ENCODE peak calls at places on chromosomes 6 and 20, in six cellular contexts. One of them, this sample, is unnamed.

GRCh38 chr6:113848280-113848679 is 8.9 kb upstream of the MARCKS start:
- DNase-seq in K562: no peak
- DNase-seq in GM12878: no peak
- DNase-seq in HCT116: no peak
- DNase-seq in SK-N-SH: no peak
- DNase-seq in HepG2: no peak
- DNase-seq in this sample: no peak

GRCh38 chr20:37651932-37652331 is 41.9 kb upstream of the CTNNBL1 start:
- DNase-seq in GM12878: no peak
- DNase-seq in SK-N-SH: peak
- DNase-seq in HCT116: peak
- DNase-seq in HepG2: peak
- DNase-seq in K562: peak
- DNase-seq in this sample: no peak

GRCh38 chr20:4896119-4896700 is 105.1 kb downstream of the SLC23A2 start:
- DNase-seq in GM12878: no peak
- DNase-seq in HCT116: no peak
- DNase-seq in K562: no peak
- DNase-seq in SK-N-SH: no peak
- DNase-seq in HepG2: no peak
- DNase-seq in this sample: no peak

GRCh38 chr20:3815703-3816315 is 4.5 kb upstream of the AP5S1 start:
- DNase-seq in HepG2: no peak
- DNase-seq in GM12878: no peak
- DNase-seq in K562: no peak
- DNase-seq in HCT116: no peak
- DNase-seq in SK-N-SH: no peak
- DNase-seq in this sample: no peak

GRCh38 chr6:149224399-149224798 is 93.1 kb upstream of the TAB2 start:
- DNase-seq in HepG2: no peak
- DNase-seq in HCT116: no peak
- DNase-seq in K562: no peak
- DNase-seq in SK-N-SH: no peak
- DNase-seq in GM12878: no peak
- DNase-seq in this sample: no peak

GRCh38 chr6:100167585-100167984 is 173.6 kb upstream of the MCHR2 start:
- DNase-seq in HCT116: no peak
- DNase-seq in K562: no peak
- DNase-seq in HepG2: no peak
- DNase-seq in GM12878: no peak
- DNase-seq in SK-N-SH: no peak
- DNase-seq in this sample: no peak

GRCh38 chr6:158962371-158962770 is 37.6 kb downstream of the RSPH3 start:
- DNase-seq in K562: no peak
- DNase-seq in HCT116: no peak
- DNase-seq in SK-N-SH: no peak
- DNase-seq in HepG2: no peak
- DNase-seq in GM12878: no peak
- DNase-seq in this sample: no peak

GRCh38 chr20:37295001-37295400 is 5.5 kb downstream of the MANBAL start:
- DNase-seq in HepG2: no peak
- DNase-seq in HCT116: peak
- DNase-seq in GM12878: no peak
- DNase-seq in K562: no peak
- DNase-seq in SK-N-SH: no peak
- DNase-seq in this sample: peak

DNA sequence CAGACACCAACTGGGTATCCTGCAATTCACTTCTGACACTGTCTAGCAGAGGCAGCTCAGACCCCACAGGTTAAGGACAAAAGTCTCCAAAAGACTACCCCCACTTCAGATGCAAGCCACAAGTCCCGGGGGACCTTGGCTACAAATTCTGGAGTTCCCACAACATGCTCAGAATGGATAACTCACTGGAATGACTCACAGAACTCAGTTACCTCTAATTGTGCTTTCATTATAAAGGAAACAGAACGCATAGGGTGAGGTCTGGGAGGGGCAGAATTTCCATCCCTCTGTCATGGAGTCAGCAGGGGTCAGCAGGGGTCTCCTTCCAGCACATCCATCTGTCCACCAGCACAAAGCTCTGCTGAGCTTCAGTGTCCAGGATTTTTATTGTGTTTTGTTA is 184.2 kb downstream of the CDH4 start:
- DNase-seq in GM12878: no peak
- DNase-seq in HCT116: no peak
- DNase-seq in HepG2: no peak
- DNase-seq in K562: no peak
- DNase-seq in SK-N-SH: no peak
- DNase-seq in this sample: no peak
- TF ChIP-seq SIN3A in GM12878: no peak
- TF ChIP-seq SIN3A in HCT116: no peak
- TF ChIP-seq SIN3A in HepG2: no peak
- TF ChIP-seq SIN3A in K562: no peak
- TF ChIP-seq SIN3A in SK-N-SH: no peak
- TF ChIP-seq SIN3A in this sample: no peak

GRCh38 chr20:62701161-62702007 is 7.3 kb upstream of the NTSR1 start:
- DNase-seq in GM12878: no peak
- DNase-seq in SK-N-SH: no peak
- DNase-seq in HepG2: no peak
- DNase-seq in K562: no peak
- DNase-seq in HCT116: no peak
- DNase-seq in this sample: no peak

GRCh38 chr20:62702008-62702290 is 6.7 kb upstream of the NTSR1 start:
- DNase-seq in K562: no peak
- DNase-seq in SK-N-SH: no peak
- DNase-seq in GM12878: no peak
- DNase-seq in HepG2: no peak
- DNase-seq in HCT116: no peak
- DNase-seq in this sample: no peak

GRCh38 chr20:62703853-62704228 is 4.8 kb upstream of the NTSR1 start:
- DNase-seq in K562: no peak
- DNase-seq in HepG2: no peak
- DNase-seq in SK-N-SH: no peak
- DNase-seq in HCT116: no peak
- DNase-seq in GM12878: no peak
- DNase-seq in this sample: peak

GRCh38 chr20:62704341-62704948 is 4.2 kb upstream of the NTSR1 start:
- DNase-seq in K562: no peak
- DNase-seq in HepG2: peak
- DNase-seq in HCT116: peak
- DNase-seq in GM12878: no peak
- DNase-seq in SK-N-SH: peak
- DNase-seq in this sample: peak

GRCh38 chr20:62702886-62703852 is 5.5 kb upstream of the NTSR1 start:
- DNase-seq in GM12878: no peak
- DNase-seq in HepG2: peak
- DNase-seq in HCT116: peak
- DNase-seq in SK-N-SH: no peak
- DNase-seq in K562: peak
- DNase-seq in this sample: peak
- TF ChIP-seq REST in GM12878: no peak
- TF ChIP-seq REST in HepG2: no peak
- TF ChIP-seq REST in HCT116: no peak
- TF ChIP-seq REST in SK-N-SH: no peak
- TF ChIP-seq REST in K562: no peak
- TF ChIP-seq REST in this sample: no peak

GRCh38 chr6:15316754-15317153 is 70.9 kb downstream of the JARID2 start:
- DNase-seq in SK-N-SH: no peak
- DNase-seq in GM12878: no peak
- DNase-seq in HCT116: no peak
- DNase-seq in K562: no peak
- DNase-seq in HepG2: peak
- DNase-seq in this sample: no peak

GRCh38 chr6:15320683-15321082 is 74.8 kb downstream of the JARID2 start:
- DNase-seq in SK-N-SH: no peak
- DNase-seq in HepG2: no peak
- DNase-seq in GM12878: no peak
- DNase-seq in HCT116: no peak
- DNase-seq in K562: no peak
- DNase-seq in this sample: no peak

GRCh38 chr6:15319677-15320076 is 73.8 kb downstream of the JARID2 start:
- DNase-seq in SK-N-SH: no peak
- DNase-seq in HepG2: no peak
- DNase-seq in GM12878: no peak
- DNase-seq in K562: no peak
- DNase-seq in HCT116: no peak
- DNase-seq in this sample: no peak

GRCh38 chr6:15317934-15318902 is 72.3 kb downstream of the JARID2 start:
- DNase-seq in HCT116: no peak
- DNase-seq in K562: no peak
- DNase-seq in HepG2: peak
- DNase-seq in GM12878: no peak
- DNase-seq in SK-N-SH: no peak
- DNase-seq in this sample: no peak

GRCh38 chr6:15317251-15317650 is 71.4 kb downstream of the JARID2 start:
- DNase-seq in GM12878: no peak
- DNase-seq in HepG2: no peak
- DNase-seq in HCT116: no peak
- DNase-seq in SK-N-SH: no peak
- DNase-seq in K562: no peak
- DNase-seq in this sample: no peak
- TF ChIP-seq SIN3A in GM12878: no peak
- TF ChIP-seq SIN3A in HepG2: no peak
- TF ChIP-seq SIN3A in HCT116: no peak
- TF ChIP-seq SIN3A in SK-N-SH: no peak
- TF ChIP-seq SIN3A in K562: no peak
- TF ChIP-seq SIN3A in this sample: no peak

GRCh38 chr6:27495386-27496135 is 22.7 kb upstream of the ZNF184 start:
- DNase-seq in HCT116: peak
- DNase-seq in GM12878: peak
- DNase-seq in HepG2: peak
- DNase-seq in K562: peak
- DNase-seq in SK-N-SH: peak
- DNase-seq in this sample: peak
- TF ChIP-seq REST in HCT116: no peak
- TF ChIP-seq REST in GM12878: no peak
- TF ChIP-seq REST in HepG2: no peak
- TF ChIP-seq REST in K562: no peak
- TF ChIP-seq REST in SK-N-SH: no peak
- TF ChIP-seq REST in this sample: no peak

GRCh38 chr6:28158318-28158717 is 16.6 kb downstream of the ZKSCAN8 start:
- DNase-seq in K562: no peak
- DNase-seq in SK-N-SH: no peak
- DNase-seq in HepG2: no peak
- DNase-seq in GM12878: no peak
- DNase-seq in HCT116: no peak
- DNase-seq in this sample: no peak

GRCh38 chr6:28161410-28162079 is 19.9 kb downstream of the ZKSCAN8 start:
- DNase-seq in GM12878: peak
- DNase-seq in HCT116: no peak
- DNase-seq in K562: peak
- DNase-seq in SK-N-SH: peak
- DNase-seq in HepG2: peak
- DNase-seq in this sample: no peak

GRCh38 chr6:28154357-28154756 is 12.7 kb downstream of the ZKSCAN8 start:
- DNase-seq in K562: no peak
- DNase-seq in HCT116: no peak
- DNase-seq in HepG2: no peak
- DNase-seq in SK-N-SH: no peak
- DNase-seq in GM12878: no peak
- DNase-seq in this sample: no peak

GRCh38 chr6:28160233-28160632 is 18.6 kb downstream of the ZKSCAN8 start:
- DNase-seq in K562: no peak
- DNase-seq in HepG2: no peak
- DNase-seq in GM12878: no peak
- DNase-seq in HCT116: no peak
- DNase-seq in SK-N-SH: no peak
- DNase-seq in this sample: no peak

GRCh38 chr6:28159029-28159607 is 17.4 kb downstream of the ZKSCAN8 start:
- DNase-seq in SK-N-SH: no peak
- DNase-seq in K562: no peak
- DNase-seq in GM12878: no peak
- DNase-seq in HCT116: no peak
- DNase-seq in HepG2: no peak
- DNase-seq in this sample: no peak
- TF ChIP-seq SIN3A in SK-N-SH: no peak
- TF ChIP-seq SIN3A in K562: no peak
- TF ChIP-seq SIN3A in GM12878: no peak
- TF ChIP-seq SIN3A in HCT116: no peak
- TF ChIP-seq SIN3A in HepG2: no peak
- TF ChIP-seq SIN3A in this sample: no peak

GRCh38 chr6:104958720-104959452 is 2.0 kb downstream of the LIN28B start:
- DNase-seq in GM12878: no peak
- DNase-seq in K562: peak
- DNase-seq in HCT116: peak
- DNase-seq in HepG2: peak
- DNase-seq in SK-N-SH: no peak
- DNase-seq in this sample: no peak
- TF ChIP-seq REST in GM12878: no peak
- TF ChIP-seq REST in K562: no peak
- TF ChIP-seq REST in HCT116: no peak
- TF ChIP-seq REST in HepG2: no peak
- TF ChIP-seq REST in SK-N-SH: no peak
- TF ChIP-seq REST in this sample: no peak

DNA sequence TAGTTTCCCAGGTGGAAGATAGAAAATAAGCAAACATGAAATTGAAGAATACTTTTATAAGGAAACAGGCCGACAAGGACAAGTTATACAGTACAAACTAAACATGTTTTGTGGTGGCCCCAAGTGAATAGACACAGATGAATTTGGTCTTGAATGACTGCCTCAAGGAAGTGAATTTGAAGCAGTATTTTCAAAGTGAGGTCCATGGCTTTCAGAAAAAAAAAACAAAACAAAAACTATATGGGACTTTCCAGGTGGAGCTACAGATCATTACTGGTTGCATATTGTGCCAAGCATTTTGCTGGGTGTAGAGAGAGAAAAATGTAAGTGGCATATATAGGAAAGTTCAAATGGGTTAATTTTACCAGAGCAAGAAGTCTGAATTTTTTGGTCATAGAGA is 68.8 kb downstream of the CYB5R4 start:
- DNase-seq in K562: no peak
- DNase-seq in SK-N-SH: no peak
- DNase-seq in HepG2: no peak
- DNase-seq in GM12878: peak
- DNase-seq in HCT116: no peak
- DNase-seq in this sample: no peak
- TF ChIP-seq SIN3A in K562: no peak
- TF ChIP-seq SIN3A in SK-N-SH: no peak
- TF ChIP-seq SIN3A in HepG2: no peak
- TF ChIP-seq SIN3A in GM12878: no peak
- TF ChIP-seq SIN3A in HCT116: no peak
- TF ChIP-seq SIN3A in this sample: no peak

GRCh38 chr6:150568560-150568959 is 31.1 kb upstream of the PLEKHG1 start:
- DNase-seq in GM12878: no peak
- DNase-seq in HCT116: no peak
- DNase-seq in HepG2: peak
- DNase-seq in SK-N-SH: no peak
- DNase-seq in K562: no peak
- DNase-seq in this sample: no peak

GRCh38 chr6:150567823-150568383 is 31.8 kb upstream of the PLEKHG1 start:
- DNase-seq in SK-N-SH: no peak
- DNase-seq in K562: no peak
- DNase-seq in HCT116: no peak
- DNase-seq in HepG2: no peak
- DNase-seq in GM12878: no peak
- DNase-seq in this sample: no peak

GRCh38 chr6:150566486-150566885 is 33.2 kb upstream of the PLEKHG1 start:
- DNase-seq in HepG2: no peak
- DNase-seq in GM12878: no peak
- DNase-seq in K562: no peak
- DNase-seq in HCT116: no peak
- DNase-seq in SK-N-SH: no peak
- DNase-seq in this sample: no peak

GRCh38 chr6:150567360-150567759 is 32.3 kb upstream of the PLEKHG1 start:
- DNase-seq in K562: no peak
- DNase-seq in HCT116: no peak
- DNase-seq in GM12878: no peak
- DNase-seq in SK-N-SH: no peak
- DNase-seq in HepG2: peak
- DNase-seq in this sample: no peak

GRCh38 chr6:150565945-150566344 is 33.7 kb upstream of the PLEKHG1 start:
- DNase-seq in SK-N-SH: no peak
- DNase-seq in HepG2: no peak
- DNase-seq in K562: no peak
- DNase-seq in HCT116: no peak
- DNase-seq in GM12878: no peak
- DNase-seq in this sample: no peak
- TF ChIP-seq REST in SK-N-SH: no peak
- TF ChIP-seq REST in HepG2: no peak
- TF ChIP-seq REST in K562: no peak
- TF ChIP-seq REST in HCT116: no peak
- TF ChIP-seq REST in GM12878: no peak
- TF ChIP-seq REST in this sample: no peak